ENCODE peak calls at places on chromosomes 13 and 19, in nine cellular contexts. R is HS-27A; G is amniotic stem cell; E is skeletal muscle cell; Y is cardiac fibroblast; F is stimulated activated CD4-positive, alpha-beta T cell treated with anti-CD3 and anti-CD28 coated beads, TNF-alpha, amount 100 ng/mL, for 1 hour; A is fibroblast of the conjunctiva; L is Panc1; S is foreskin keratinocyte. U is an unnamed sample.
A peak's percentile ranks its signal among the peaks of the same experiment; 100 is the strongest.

GRCh38 chr13:108288741-108289140 is 19.2 kb downstream of the TNFSF13B start:
- DNase-seq in F (no peak), E (no peak), G (no peak), L (no peak), R (no peak), A (no peak), Y (no peak), S (no peak), U (no peak)

GRCh38 chr13:47672982-47673670 is 327.9 kb downstream of the SUCLA2 start:
- DNase-seq in F (no peak), Y (peak; percentile 94), L (no peak), R (no peak), E (peak; percentile 95), G (no peak), S (no peak), A (peak; percentile 79), U (no peak)

GRCh38 chr13:33262997-33263396 is 22.6 kb downstream of the STARD13 start:
- DNase-seq in Y (no peak), E (no peak), R (no peak), S (no peak), G (no peak), A (no peak), L (no peak), F (no peak), U (no peak)

GRCh38 chr19:31378404-31378803 is 29.2 kb upstream of the TSHZ3 start:
- DNase-seq in F (no peak), Y (peak; percentile 95), L (peak; percentile 28), R (peak; percentile 7), E (peak; percentile 85), S (peak; percentile 62), G (peak; percentile 76), A (peak; percentile 68), U (peak; percentile 26)

GRCh38 chr13:52025475-52026245 is 1.2 kb downstream of the UTP14C start:
- DNase-seq in Y (no peak), A (no peak), L (no peak), S (no peak), E (no peak), R (no peak), F (no peak), G (no peak), U (no peak)

GRCh38 chr19:20359933-20360720 is 193.1 kb downstream of the ZNF486 start:
- DNase-seq in S (no peak), A (no peak), F (no peak), G (no peak), R (no peak), L (no peak), E (no peak), Y (no peak), U (no peak)

GRCh38 chr19:53991224-53992113 is at the start of gene CACNG6:
- DNase-seq in A (no peak), F (no peak), R (no peak), L (no peak), E (no peak), S (no peak), Y (peak; percentile 61), G (no peak), U (no peak)

GRCh38 chr13:53782400-53783030 is 753.9 kb downstream of the OLFM4 start:
- DNase-seq in A (peak; percentile 6), R (no peak), F (no peak), Y (peak; percentile 62), S (peak; percentile 6), L (peak; percentile 12), G (peak; percentile 0), E (peak; percentile 6), U (peak; percentile 1)

GRCh38 chr19:45063851-45064801 is 12.2 kb downstream of the ZNF296 start:
- DNase-seq in E (no peak), F (no peak), Y (no peak), S (no peak), L (no peak), A (no peak), G (no peak), R (no peak), U (no peak)

GRCh38 chr13:60012503-60012902 is 151.2 kb downstream of the DIAPH3 start:
- DNase-seq in Y (no peak), G (no peak), S (peak; percentile 48), L (no peak), E (no peak), F (no peak), A (no peak), R (no peak), U (no peak)

U was measured in smooth muscle cell of the brain vasculature.